ENCODE peak calls at places on chromosomes 16 and 17, in six cellular contexts. W is astrocyte of the spinal cord, F is breast epithelium, B is RWPE1, N is astrocyte of the cerebellum, S is coronary artery. G is an unnamed sample.

GRCh38 chr17:66272699-66273390 is 29.6 kb upstream of the PRKCA start:
- DNase-seq in F (no peak), S (no peak), N (peak), W (peak), B (peak), G (no peak)

GRCh38 chr17:39979021-39979660 is 1.5 kb upstream of the PSMD3 start:
- DNase-seq in S (no peak), N (peak), W (peak), F (no peak), B (peak), G (no peak)

GRCh38 chr17:413706-414440 is 61.3 kb upstream of the RPH3AL start:
- DNase-seq in F (no peak), N (no peak), W (no peak), S (no peak), B (no peak), G (no peak)

GRCh38 chr17:58060596-58061191 is 22.5 kb upstream of the DYNLL2 start:
- DNase-seq in B (no peak), N (no peak), F (peak), W (no peak), S (no peak), G (no peak)

GRCh38 chr17:16484445-16485169 is 7.4 kb downstream of the LRRC75A start:
- DNase-seq in B (no peak), S (no peak), N (no peak), W (no peak), F (no peak), G (no peak)

GRCh38 chr16:46884513-46885293 is 541 bp downstream of the GPT2 start:
- DNase-seq in F (no peak), W (no peak), B (no peak), N (no peak), S (no peak), G (no peak)

GRCh38 chr17:34993031-34993430 is 12.7 kb downstream of the LIG3 start:
- DNase-seq in W (no peak), B (no peak), S (no peak), F (no peak), N (no peak), G (no peak)

GRCh38 chr17:45692661-45693060 is 91.5 kb upstream of the CRHR1 start:
- DNase-seq in N (no peak), B (no peak), S (no peak), F (no peak), W (no peak), G (no peak)

GRCh38 chr17:31068291-31068690 is 26.5 kb upstream of the NF1 start:
- DNase-seq in B (no peak), S (no peak), W (no peak), N (no peak), F (no peak), G (no peak)

GRCh38 chr17:28173801-28174200 is 131.3 kb downstream of the NLK start:
- DNase-seq in B (no peak), W (no peak), S (no peak), N (no peak), F (no peak), G (no peak)

GRCh38 chr17:72852267-72852945 is 240.1 kb downstream of the SLC39A11 start:
- DNase-seq in N (no peak), S (no peak), F (no peak), B (no peak), W (no peak), G (no peak)

GRCh38 chr16:80463303-80463702 is 77.5 kb upstream of the DYNLRB2 start:
- DNase-seq in S (no peak), B (no peak), W (no peak), F (no peak), N (no peak), G (no peak)

GRCh38 chr17:75459590-75460267 is 3.3 kb downstream of the TMEM94 start:
- DNase-seq in W (no peak), S (no peak), F (peak), N (no peak), B (no peak), G (no peak)

GRCh38 chr16:76535-77272 is 1.3 kb upstream of the MPG start:
- DNase-seq in B (peak), W (peak), F (no peak), S (peak), N (no peak), G (no peak)

GRCh38 chr16:71205482-71206131 is 24.9 kb downstream of the HYDIN start:
- DNase-seq in N (no peak), B (no peak), F (no peak), W (no peak), S (no peak), G (no peak)

GRCh38 chr17:74024871-74025531 is 178.5 kb upstream of the RPL38 start:
- DNase-seq in S (no peak), F (no peak), W (no peak), N (no peak), B (no peak), G (no peak)

GRCh38 chr16:68447721-68448359 is 468 bp downstream of the SMPD3 start:
- DNase-seq in F (no peak), S (no peak), B (no peak), W (no peak), N (no peak), G (no peak)

GRCh38 chr17:17060930-17061329 is 18.7 kb downstream of the MPRIP start:
- DNase-seq in N (no peak), F (no peak), B (no peak), W (no peak), S (no peak), G (no peak)

GRCh38 chr16:75243667-75244224 is 7.7 kb downstream of the BCAR1 start:
- DNase-seq in N (no peak), F (no peak), S (no peak), B (no peak), W (no peak), G (no peak)

GRCh38 chr17:68182940-68183551 is 64.8 kb upstream of the AMZ2 start:
- DNase-seq in S (no peak), B (peak), W (no peak), F (peak), N (no peak), G (peak)

GRCh38 chr16:4021916-4022315 is 94.3 kb downstream of the ADCY9 start:
- DNase-seq in W (no peak), F (no peak), N (no peak), B (no peak), S (no peak), G (no peak)

GRCh38 chr17:37067555-37068111 is 118.9 kb downstream of the AATF start:
- DNase-seq in W (peak), N (peak), S (no peak), B (peak), F (peak), G (no peak)

GRCh38 chr16:21684199-21684598 is 20.4 kb downstream of the OTOA start:
- DNase-seq in N (no peak), F (no peak), W (no peak), B (no peak), S (no peak), G (no peak)

GRCh38 chr17:50931003-50931878 is 65.1 kb upstream of the TOB1 start:
- DNase-seq in S (peak), F (no peak), N (peak), W (peak), B (no peak), G (peak)

GRCh38 chr16:5678371-5678770 is 580.8 kb upstream of the EEF2KMT start:
- DNase-seq in N (no peak), W (no peak), B (no peak), F (no peak), S (no peak), G (no peak)

GRCh38 chr16:49023095-49023494 is 258.5 kb downstream of the CBLN1 start:
- DNase-seq in W (peak), B (peak), N (peak), S (peak), F (no peak), G (no peak)

GRCh38 chr17:29562615-29563014 is 4.2 kb downstream of the ABHD15 start:
- DNase-seq in W (no peak), S (peak), B (no peak), F (no peak), N (no peak), G (no peak)

GRCh38 chr17:17779015-17779611 is 57.7 kb downstream of the SREBF1 start:
- DNase-seq in B (no peak), F (no peak), S (no peak), N (no peak), W (no peak), G (no peak)

GRCh38 chr17:42681976-42682375 is 333 bp upstream of the CCR10 start:
- DNase-seq in W (no peak), S (no peak), N (no peak), F (no peak), B (no peak), G (no peak)

GRCh38 chr16:27364493-27365141 is 37.4 kb upstream of the IL21R start:
- DNase-seq in F (no peak), W (no peak), B (peak), N (no peak), S (no peak), G (no peak)

GRCh38 chr17:1847191-1847590 is 17.4 kb downstream of the RPA1 start:
- DNase-seq in W (no peak), B (no peak), F (no peak), S (no peak), N (no peak), G (no peak)

GRCh38 chr17:48609754-48610281 is 999 bp downstream of the HOXB7 start:
- DNase-seq in B (no peak), F (no peak), N (no peak), W (peak), S (no peak), G (no peak)

GRCh38 chr16:82741073-82741615 is 114.4 kb downstream of the CDH13 start:
- DNase-seq in S (no peak), F (no peak), B (no peak), W (peak), N (no peak), G (no peak)

GRCh38 chr17:72345536-72345935 is 224.7 kb downstream of the SOX9 start:
- DNase-seq in B (no peak), F (no peak), S (no peak), N (no peak), W (no peak), G (no peak)

GRCh38 chr16:76035689-76036088 is 241.5 kb upstream of the CNTNAP4 start:
- DNase-seq in B (no peak), N (no peak), F (no peak), S (no peak), W (no peak), G (no peak)

GRCh38 chr16:87951550-87952538 is 610 bp downstream of the BANP start:
- DNase-seq in W (no peak), N (no peak), B (peak), F (no peak), S (no peak), G (no peak)
- TF ChIP-seq CTCF in W (peak), N (peak), B (peak), F (no peak), S (no peak), G (peak)

GRCh38 chr17:14935139-14935538 is 330.0 kb downstream of the PMP22 start:
- DNase-seq in B (no peak), F (no peak), W (no peak), S (no peak), N (no peak), G (no peak)
- TF ChIP-seq CTCF in B (no peak), F (no peak), W (no peak), S (no peak), N (no peak), G (no peak)

GRCh38 chr16:69712914-69713581 is 13.3 kb downstream of the NQO1 start:
- DNase-seq in F (peak), N (no peak), W (no peak), B (no peak), S (no peak), G (no peak)
- TF ChIP-seq CTCF in F (peak), N (no peak), W (no peak), B (no peak), S (no peak), G (no peak)

DNA sequence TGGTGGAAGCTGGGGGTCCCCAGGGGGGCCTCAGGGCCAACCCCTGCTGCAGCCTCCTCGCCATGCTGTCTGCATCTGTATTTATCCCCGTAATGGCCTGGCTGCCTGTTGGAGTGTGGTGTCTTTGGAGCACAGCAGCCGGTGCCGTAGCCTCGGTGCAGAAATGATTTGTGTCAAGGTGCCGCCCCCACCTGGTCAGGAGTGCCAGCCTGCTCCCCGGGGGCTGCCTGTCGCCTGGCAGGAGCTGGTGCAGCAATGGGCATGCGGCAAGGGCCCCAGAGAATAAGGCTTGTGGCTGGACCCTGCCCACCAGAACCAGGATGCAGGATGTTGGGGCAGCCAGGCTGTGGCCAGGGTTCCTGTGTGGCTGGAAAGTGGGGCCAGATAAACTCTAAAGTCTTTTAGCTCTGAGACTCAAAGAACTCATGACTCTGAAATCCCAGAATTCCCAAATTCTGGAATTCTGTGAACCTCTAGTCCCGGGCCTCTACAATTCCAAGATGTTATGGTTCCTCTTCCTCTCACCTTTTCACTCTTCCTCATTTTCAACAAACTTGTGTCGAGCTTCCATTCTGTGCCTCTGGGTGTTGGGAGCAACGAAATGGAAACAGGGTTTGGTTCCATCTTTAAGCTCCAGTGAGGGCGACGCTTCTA is 5.9 kb downstream of the CPNE2 start:
- DNase-seq in F (no peak), N (no peak), S (no peak), W (no peak), B (no peak), G (no peak)
- TF ChIP-seq CTCF in F (no peak), N (no peak), S (no peak), W (no peak), B (no peak), G (no peak)

DNA sequence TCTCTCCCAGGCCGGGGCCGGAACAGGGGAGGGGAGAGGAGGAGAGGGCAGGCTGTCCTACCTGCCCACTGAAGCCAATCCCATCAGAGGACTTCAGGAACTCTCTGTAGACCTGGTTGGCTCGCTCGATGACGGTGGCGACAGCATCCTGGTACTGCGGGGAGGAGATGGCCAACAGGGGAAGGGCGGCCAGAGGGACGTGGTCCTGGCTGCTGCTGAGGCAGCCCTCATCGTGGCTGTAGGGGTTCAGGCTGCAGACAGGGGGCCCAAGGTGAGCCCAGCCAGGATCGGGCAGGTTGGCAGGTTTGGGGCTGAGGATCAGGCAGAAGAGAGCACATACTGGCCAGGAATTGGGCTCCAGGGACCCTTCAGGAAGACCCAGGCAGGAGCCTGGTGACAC is 34.2 kb downstream of the PIMREG start:
- DNase-seq in S (no peak), B (no peak), N (no peak), W (no peak), F (no peak), G (no peak)
- TF ChIP-seq CTCF in S (no peak), B (no peak), N (no peak), W (no peak), F (no peak), G (no peak)